ENCODE peak calls at places on chromosome 16, in nine cellular contexts. One of them, this sample, is unnamed.

GRCh38 chr16:56547120-56547948 is 17.5 kb upstream of the MT4 start:
- DNase-seq in foreskin fibroblast: peak
- DNase-seq in LoVo: no peak
- DNase-seq in Right ventricle myocardium superior: no peak
- DNase-seq in T follicular helper cell: no peak
- DNase-seq in activated naive CD4-positive, alpha-beta T cell: no peak
- DNase-seq in stomach: no peak
- DNase-seq in lung: no peak
- DNase-seq in mucosa of gallbladder: no peak
- DNase-seq in this sample: no peak

GRCh38 chr16:30853758-30854157 is 40.1 kb downstream of the BCL7C start:
- DNase-seq in lung: no peak
- DNase-seq in LoVo: no peak
- DNase-seq in activated naive CD4-positive, alpha-beta T cell: no peak
- DNase-seq in stomach: no peak
- DNase-seq in mucosa of gallbladder: no peak
- DNase-seq in foreskin fibroblast: no peak
- DNase-seq in T follicular helper cell: no peak
- DNase-seq in Right ventricle myocardium superior: no peak
- DNase-seq in this sample: no peak

GRCh38 chr16:75244844-75245758 is 6.3 kb downstream of the BCAR1 start:
- DNase-seq in mucosa of gallbladder: peak
- DNase-seq in foreskin fibroblast: peak
- DNase-seq in Right ventricle myocardium superior: peak
- DNase-seq in activated naive CD4-positive, alpha-beta T cell: no peak
- DNase-seq in T follicular helper cell: no peak
- DNase-seq in lung: peak
- DNase-seq in LoVo: peak
- DNase-seq in stomach: peak
- DNase-seq in this sample: peak

GRCh38 chr16:66278111-66278531 is 88.4 kb upstream of the CDH5 start:
- DNase-seq in activated naive CD4-positive, alpha-beta T cell: no peak
- DNase-seq in LoVo: peak
- DNase-seq in foreskin fibroblast: no peak
- DNase-seq in mucosa of gallbladder: peak
- DNase-seq in lung: peak
- DNase-seq in stomach: peak
- DNase-seq in Right ventricle myocardium superior: no peak
- DNase-seq in T follicular helper cell: no peak
- DNase-seq in this sample: no peak

GRCh38 chr16:23276821-23277220 is 25.3 kb upstream of the SCNN1B start:
- DNase-seq in T follicular helper cell: no peak
- DNase-seq in activated naive CD4-positive, alpha-beta T cell: no peak
- DNase-seq in foreskin fibroblast: no peak
- DNase-seq in mucosa of gallbladder: no peak
- DNase-seq in Right ventricle myocardium superior: no peak
- DNase-seq in LoVo: no peak
- DNase-seq in stomach: no peak
- DNase-seq in lung: no peak
- DNase-seq in this sample: no peak

GRCh38 chr16:83945587-83945986 is 7.5 kb upstream of the OSGIN1 start:
- DNase-seq in lung: no peak
- DNase-seq in T follicular helper cell: no peak
- DNase-seq in activated naive CD4-positive, alpha-beta T cell: no peak
- DNase-seq in Right ventricle myocardium superior: no peak
- DNase-seq in LoVo: no peak
- DNase-seq in stomach: no peak
- DNase-seq in mucosa of gallbladder: no peak
- DNase-seq in foreskin fibroblast: no peak
- DNase-seq in this sample: no peak

GRCh38 chr16:4330277-4330882 is 14.5 kb downstream of the GLIS2 start:
- DNase-seq in T follicular helper cell: peak
- DNase-seq in mucosa of gallbladder: peak
- DNase-seq in foreskin fibroblast: peak
- DNase-seq in activated naive CD4-positive, alpha-beta T cell: peak
- DNase-seq in stomach: peak
- DNase-seq in lung: peak
- DNase-seq in Right ventricle myocardium superior: peak
- DNase-seq in LoVo: peak
- DNase-seq in this sample: peak

GRCh38 chr16:89711601-89712475 is 8.9 kb downstream of the VPS9D1 start:
- DNase-seq in stomach: peak
- DNase-seq in mucosa of gallbladder: no peak
- DNase-seq in activated naive CD4-positive, alpha-beta T cell: peak
- DNase-seq in T follicular helper cell: peak
- DNase-seq in LoVo: peak
- DNase-seq in foreskin fibroblast: peak
- DNase-seq in lung: peak
- DNase-seq in Right ventricle myocardium superior: no peak
- DNase-seq in this sample: peak

GRCh38 chr16:87132361-87133014 is 184.7 kb downstream of the C16orf95 start:
- DNase-seq in T follicular helper cell: no peak
- DNase-seq in mucosa of gallbladder: no peak
- DNase-seq in LoVo: no peak
- DNase-seq in Right ventricle myocardium superior: peak
- DNase-seq in stomach: no peak
- DNase-seq in activated naive CD4-positive, alpha-beta T cell: no peak
- DNase-seq in foreskin fibroblast: peak
- DNase-seq in lung: no peak
- DNase-seq in this sample: no peak

GRCh38 chr16:2515180-2515803 is 1.5 kb downstream of the ATP6V0C start:
- DNase-seq in Right ventricle myocardium superior: peak
- DNase-seq in mucosa of gallbladder: no peak
- DNase-seq in lung: peak
- DNase-seq in foreskin fibroblast: no peak
- DNase-seq in LoVo: no peak
- DNase-seq in T follicular helper cell: no peak
- DNase-seq in activated naive CD4-positive, alpha-beta T cell: no peak
- DNase-seq in stomach: peak
- DNase-seq in this sample: peak

GRCh38 chr16:66811043-66811442 is 9.7 kb upstream of the TERB1 start:
- DNase-seq in stomach: no peak
- DNase-seq in lung: no peak
- DNase-seq in foreskin fibroblast: no peak
- DNase-seq in LoVo: no peak
- DNase-seq in mucosa of gallbladder: no peak
- DNase-seq in activated naive CD4-positive, alpha-beta T cell: no peak
- DNase-seq in T follicular helper cell: no peak
- DNase-seq in Right ventricle myocardium superior: no peak
- DNase-seq in this sample: no peak

GRCh38 chr16:80778707-80779106 is 25.7 kb downstream of the CDYL2 start:
- DNase-seq in LoVo: no peak
- DNase-seq in lung: no peak
- DNase-seq in mucosa of gallbladder: no peak
- DNase-seq in foreskin fibroblast: no peak
- DNase-seq in stomach: no peak
- DNase-seq in activated naive CD4-positive, alpha-beta T cell: no peak
- DNase-seq in Right ventricle myocardium superior: no peak
- DNase-seq in T follicular helper cell: no peak
- DNase-seq in this sample: no peak

GRCh38 chr16:85459529-85460251 is 153.4 kb upstream of the GSE1 start:
- DNase-seq in stomach: peak
- DNase-seq in T follicular helper cell: no peak
- DNase-seq in activated naive CD4-positive, alpha-beta T cell: no peak
- DNase-seq in foreskin fibroblast: no peak
- DNase-seq in lung: no peak
- DNase-seq in Right ventricle myocardium superior: no peak
- DNase-seq in mucosa of gallbladder: peak
- DNase-seq in LoVo: no peak
- DNase-seq in this sample: peak

GRCh38 chr16:89005201-89006035 is 28.4 kb upstream of the CBFA2T3 start:
- DNase-seq in activated naive CD4-positive, alpha-beta T cell: no peak
- DNase-seq in lung: no peak
- DNase-seq in foreskin fibroblast: no peak
- DNase-seq in Right ventricle myocardium superior: peak
- DNase-seq in LoVo: no peak
- DNase-seq in stomach: no peak
- DNase-seq in T follicular helper cell: no peak
- DNase-seq in mucosa of gallbladder: no peak
- DNase-seq in this sample: no peak